ENCODE peak calls at places on chromosomes 16 and 17, in four cellular contexts. A is mammary epithelial cell, F is NB4, M is BJ. O is an unnamed sample.

GRCh38 chr16:82755570-82756282 is 129.0 kb downstream of the CDH13 start:
- DNase-seq in F (no peak), M (no peak), A (no peak), O (no peak)

GRCh38 chr17:79573196-79573929 is 37.5 kb downstream of the RBFOX3 start:
- DNase-seq in A (peak), F (no peak), M (no peak), O (no peak)

GRCh38 chr16:85234310-85235235 is 122.3 kb upstream of the CIBAR2 start:
- DNase-seq in M (no peak), A (no peak), F (no peak), O (no peak)

GRCh38 chr17:75650874-75651273 is 16.1 kb downstream of the RECQL5 start:
- DNase-seq in F (no peak), M (no peak), A (no peak), O (no peak)

GRCh38 chr17:64355536-64356303 is 34.9 kb downstream of the PECAM1 start:
- DNase-seq in A (no peak), F (peak), M (no peak), O (no peak)

GRCh38 chr17:82780981-82781893 is 29.4 kb downstream of the TBCD start:
- DNase-seq in A (no peak), F (no peak), M (no peak), O (no peak)

GRCh38 chr17:81852237-81852636 is 8.1 kb downstream of the P4HB start:
- DNase-seq in M (no peak), F (no peak), A (no peak), O (no peak)

GRCh38 chr17:16912021-16912962 is 59.6 kb downstream of the TNFRSF13B start:
- DNase-seq in F (no peak), M (no peak), A (no peak), O (no peak)

GRCh38 chr17:8175795-8176196 is 384 bp downstream of the TMEM107 start:
- DNase-seq in M (no peak), F (peak), A (no peak), O (no peak)

GRCh38 chr16:19974607-19975006 is 90.0 kb upstream of the GPRC5B start:
- DNase-seq in F (no peak), M (no peak), A (no peak), O (no peak)

GRCh38 chr16:68332411-68333121 is 21.7 kb downstream of the PRMT7 start:
- DNase-seq in M (no peak), A (no peak), F (peak), O (no peak)

GRCh38 chr16:56742030-56742984 is 12.4 kb downstream of the NUP93 start:
- DNase-seq in M (no peak), A (peak), F (no peak), O (peak)

GRCh38 chr16:27285676-27286196 is 17.2 kb upstream of the NSMCE1 start:
- DNase-seq in M (no peak), A (no peak), F (peak), O (no peak)

GRCh38 chr16:57736419-57737281 is 1.1 kb downstream of the KATNB1 start:
- DNase-seq in M (peak), F (no peak), A (peak), O (peak)

GRCh38 chr17:1574697-1575471 is 12.3 kb upstream of the PITPNA start:
- DNase-seq in M (no peak), A (no peak), F (no peak), O (no peak)

GRCh38 chr16:57500578-57501111 is 14.4 kb upstream of the DOK4 start:
- DNase-seq in A (no peak), F (peak), M (no peak), O (no peak)

GRCh38 chr16:68617735-68618134 is 27.4 kb upstream of the CDH3 start:
- DNase-seq in A (no peak), M (no peak), F (no peak), O (no peak)

GRCh38 chr17:39122982-39123381 is 28.5 kb downstream of the PLXDC1 start:
- DNase-seq in A (no peak), M (no peak), F (peak), O (no peak)

GRCh38 chr16:47917118-47917517 is 238.7 kb downstream of the ABCC12 start:
- DNase-seq in A (no peak), F (no peak), M (no peak), O (no peak)

GRCh38 chr16:22614271-22614947 is 103.7 kb downstream of the NPIPB5 start:
- DNase-seq in M (no peak), F (no peak), A (peak), O (no peak)

GRCh38 chr16:8661703-8662102 is 12.7 kb upstream of the ABAT start:
- DNase-seq in F (no peak), A (no peak), M (no peak), O (no peak)

GRCh38 chr17:927611-928461 is 51.7 kb downstream of the NXN start:
- DNase-seq in M (peak), A (peak), F (peak), O (peak)

GRCh38 chr17:59826741-59827453 is 65.8 kb downstream of the TUBD1 start:
- DNase-seq in M (no peak), F (no peak), A (no peak), O (no peak)

GRCh38 chr16:2828521-2828840 is 1.6 kb upstream of the ZG16B start:
- DNase-seq in M (no peak), A (no peak), F (no peak), O (no peak)

GRCh38 chr16:2828876-2829430 is 1.1 kb upstream of the ZG16B start:
- DNase-seq in A (no peak), M (no peak), F (no peak), O (no peak)

GRCh38 chr16:2831203-2831602 is 1.1 kb downstream of the ZG16B start:
- DNase-seq in A (no peak), M (no peak), F (no peak), O (no peak)

GRCh38 chr16:2829501-2830354 is at the start of gene ZG16B:
- DNase-seq in A (peak), F (no peak), M (no peak), O (no peak)

GRCh38 chr16:2830355-2830695 is 222 bp downstream of the ZG16B start:
- DNase-seq in A (no peak), F (no peak), M (no peak), O (no peak)
- H3K4me3 ChIP-seq in A (no peak), F (no peak), M (no peak), O (no peak)

DNA sequence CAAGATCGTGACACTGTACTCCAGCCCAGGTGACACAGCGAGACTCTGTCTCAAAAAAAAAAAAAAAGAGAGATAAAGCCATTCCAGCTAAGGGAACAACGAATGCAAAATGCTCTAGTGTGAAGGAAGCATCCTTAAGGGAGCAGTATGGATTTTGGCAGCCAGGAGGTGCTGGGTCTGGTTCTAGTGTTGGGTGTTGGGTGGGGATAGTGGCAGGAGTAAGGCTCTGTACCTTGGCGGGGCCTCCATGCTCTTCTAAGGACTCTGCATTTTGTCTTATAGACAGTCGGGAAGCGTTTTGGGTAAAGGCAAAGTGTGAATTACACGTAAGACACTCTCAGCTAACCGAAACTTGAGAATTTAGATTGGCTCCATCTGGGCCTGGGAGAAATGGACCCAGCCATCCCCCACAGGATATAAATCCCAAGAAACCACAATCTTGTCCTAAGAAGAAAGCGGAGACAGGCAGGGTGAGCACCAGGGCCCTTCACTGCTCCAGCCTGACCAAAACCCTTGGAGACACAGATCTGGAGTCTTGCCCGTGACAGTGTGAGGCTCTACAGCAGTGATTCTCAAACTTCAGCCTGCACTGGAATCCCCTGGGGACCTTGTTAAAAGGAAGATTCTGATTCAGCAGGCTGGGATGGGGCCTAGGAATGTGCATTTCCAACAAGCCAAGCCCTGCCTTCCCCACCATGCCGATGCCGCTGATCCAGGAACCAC is 33.1 kb upstream of the PHB1 start:
- DNase-seq in F (no peak), A (no peak), M (no peak), O (no peak)
- TF ChIP-seq CTCF in F (no peak), A (no peak), M (no peak), O (no peak)

DNA sequence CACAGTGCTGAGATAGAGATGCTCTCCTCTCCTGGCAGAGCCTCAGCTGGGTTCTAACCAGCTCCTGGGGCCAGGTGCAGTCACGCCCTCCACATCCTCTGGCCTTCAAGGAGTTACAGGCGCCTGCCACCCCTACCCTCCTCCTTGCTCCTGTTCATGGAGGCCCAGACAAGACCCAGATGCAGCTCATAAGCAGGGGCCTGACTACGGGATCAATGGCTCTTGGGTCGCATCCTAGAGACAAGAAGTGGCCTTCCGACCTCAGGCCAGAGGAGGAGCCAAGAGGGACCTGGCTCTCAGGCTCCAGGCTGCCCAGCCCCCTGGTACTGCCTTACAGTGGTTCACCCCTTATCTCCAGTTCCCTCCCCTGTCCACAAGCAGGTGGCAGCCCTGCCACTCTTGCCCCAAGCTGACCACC is 23.0 kb downstream of the ARHGAP27 start:
- DNase-seq in M (no peak), A (no peak), F (no peak), O (no peak)
- H3K4me3 ChIP-seq in M (no peak), A (no peak), F (no peak), O (no peak)

GRCh38 chr17:33777674-33778073 is 477.4 kb upstream of the CCL2 start:
- DNase-seq in M (no peak), F (no peak), A (no peak), O (no peak)

GRCh38 chr17:33785281-33785680 is 469.8 kb upstream of the CCL2 start:
- DNase-seq in F (no peak), M (no peak), A (no peak), O (no peak)

GRCh38 chr17:33776903-33777302 is 478.2 kb upstream of the CCL2 start:
- DNase-seq in M (no peak), A (no peak), F (no peak), O (no peak)

GRCh38 chr17:33778505-33779398 is 476.3 kb upstream of the CCL2 start:
- DNase-seq in F (peak), M (peak), A (peak), O (peak)

DNA sequence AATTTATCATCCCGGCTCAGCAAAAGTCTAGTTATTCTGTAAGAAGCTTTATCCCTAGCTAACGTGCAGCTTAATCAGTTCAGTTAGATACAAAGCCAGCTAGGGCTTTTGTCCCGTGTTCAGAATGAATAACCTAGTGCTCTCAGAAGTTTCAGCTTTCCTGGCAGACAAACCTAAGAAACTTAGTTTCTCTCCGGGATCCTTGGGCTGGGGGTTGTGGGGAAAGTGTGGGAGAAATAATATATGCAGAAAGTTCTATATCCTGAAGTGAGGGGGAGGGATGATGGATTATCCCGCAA is 475.7 kb upstream of the CCL2 start:
- DNase-seq in A (no peak), M (no peak), F (no peak), O (no peak)
- TF ChIP-seq CTCF in A (no peak), M (no peak), F (no peak), O (no peak)

O was measured in AG04449.